ENCODE peak calls at places on chromosomes 1 and 21, in four cellular contexts. Y is endothelial cell; Z is stimulated activated CD4-positive, alpha-beta T cell treated with anti-CD3 and anti-CD28 coated beads, Interleukin-15, amount 100 ng/mL, for 1 hour; T is GM20000. D is an unnamed sample.

GRCh38 chr1:180167021-180167701 is 12.5 kb downstream of the QSOX1 start:
- DNase-seq in Z (no peak), Y (no peak), T (no peak), D (no peak)

GRCh38 chr1:157363660-157364140 is 188.6 kb downstream of the FCRL5 start:
- DNase-seq in Y (peak; percentile 14), T (peak; percentile 53), Z (no peak), D (peak; percentile 55)

GRCh38 chr1:168621356-168621755 is 45.0 kb downstream of the XCL1 start:
- DNase-seq in T (no peak), Z (no peak), Y (no peak), D (no peak)

GRCh38 chr1:114671011-114671938 is 1.4 kb upstream of the DENND2C start:
- DNase-seq in Z (no peak), Y (no peak), T (peak; percentile 36), D (no peak)

GRCh38 chr1:245873068-245873467 is 634.0 kb downstream of the SMYD3 start:
- DNase-seq in Y (no peak), Z (no peak), T (no peak), D (no peak)

GRCh38 chr1:223540485-223541106 is 124.9 kb downstream of the CAPN8 start:
- DNase-seq in Z (no peak), T (no peak), Y (no peak), D (no peak)

GRCh38 chr1:216604771-216605170 is 118.5 kb downstream of the ESRRG start:
- DNase-seq in Z (no peak), T (no peak), Y (no peak), D (no peak)

GRCh38 chr1:25611843-25612242 is 4.7 kb upstream of the MAN1C1 start:
- DNase-seq in Z (no peak), T (no peak), Y (no peak), D (no peak)

GRCh38 chr1:206442101-206442500 is 28.2 kb upstream of the IKBKE start:
- DNase-seq in Y (no peak), Z (no peak), T (no peak), D (no peak)

GRCh38 chr1:201266276-201266675 is 17.0 kb upstream of the PKP1 start:
- DNase-seq in Y (no peak), T (no peak), Z (no peak), D (no peak)

GRCh38 chr1:27727126-27727525 is 1.4 kb downstream of the FAM76A start:
- DNase-seq in Y (no peak), Z (no peak), T (no peak), D (no peak)

GRCh38 chr1:221263831-221264767 is 384.9 kb downstream of the HLX start:
- DNase-seq in Y (peak; percentile 40), T (peak; percentile 55), Z (no peak), D (peak; percentile 60)

GRCh38 chr1:40232444-40232843 is 15.3 kb upstream of the TMCO2 start:
- DNase-seq in T (peak; percentile 66), Z (no peak), Y (no peak), D (no peak)

GRCh38 chr1:53346007-53346813 is 18.3 kb upstream of the LRP8 start:
- DNase-seq in Y (no peak), T (no peak), Z (no peak), D (no peak)

GRCh38 chr1:54309631-54310366 is 96.4 kb downstream of the SSBP3 start:
- DNase-seq in Z (no peak), Y (no peak), T (no peak), D (no peak)

GRCh38 chr1:94301186-94301585 is 63.8 kb upstream of the ARHGAP29 start:
- DNase-seq in Z (no peak), T (no peak), Y (no peak), D (no peak)

GRCh38 chr1:202848191-202848542 is 37.4 kb downstream of the PCAT6 start:
- DNase-seq in Y (no peak), T (peak; percentile 74), Z (no peak), D (no peak)

GRCh38 chr1:107474877-107475612 is 334.2 kb downstream of the NTNG1 start:
- DNase-seq in Y (no peak), Z (no peak), T (peak; percentile 36), D (no peak)

GRCh38 chr1:200039849-200040479 is 12.5 kb downstream of the NR5A2 start:
- DNase-seq in Y (no peak), T (peak; percentile 47), Z (no peak), D (no peak)

GRCh38 chr1:6117064-6117463 is 63.1 kb downstream of the CHD5 start:
- DNase-seq in T (no peak), Z (no peak), Y (no peak), D (no peak)

GRCh38 chr1:177355575-177355974 is 184.8 kb downstream of the BRINP2 start:
- DNase-seq in Y (peak; percentile 40), Z (no peak), T (no peak), D (peak; percentile 23)

GRCh38 chr1:173477286-173478098 is at the start of gene PRDX6:
- DNase-seq in T (peak; percentile 17), Z (no peak), Y (peak; percentile 58), D (peak; percentile 59)

GRCh38 chr1:113677250-113678158 is 81.8 kb downstream of the PHTF1 start:
- DNase-seq in Y (no peak), Z (no peak), T (peak; percentile 48), D (peak; percentile 48)

GRCh38 chr21:36425286-36425685 is 40.1 kb downstream of the CHAF1B start:
- DNase-seq in T (no peak), Z (no peak), Y (no peak), D (no peak)

D was measured in HuH-7.